ENCODE peak calls at places on chromosomes 13 and 19, in six cellular contexts. N is A549, F is fibroblast of mammary gland, A is OCI-LY7, D is SK-N-MC, V is heart right ventricle. Y is an unnamed sample.

GRCh38 chr13:112903071-112903577 is 65.9 kb upstream of the MCF2L start:
- DNase-seq in D (no peak), A (no peak), V (no peak), N (no peak), F (no peak), Y (no peak)

GRCh38 chr13:67120872-67121531 is 109.1 kb downstream of the PCDH9 start:
- DNase-seq in N (no peak), V (no peak), F (peak), D (no peak), A (no peak), Y (no peak)

GRCh38 chr19:5345895-5346386 is 5.3 kb upstream of the PTPRS start:
- DNase-seq in V (no peak), N (no peak), D (no peak), F (peak), A (no peak), Y (no peak)

GRCh38 chr19:14135355-14135754 is 1.0 kb downstream of the ASF1B start:
- DNase-seq in A (no peak), V (no peak), F (no peak), N (no peak), D (no peak), Y (no peak)

GRCh38 chr13:30618186-30618937 is 642 bp downstream of the USPL1 start:
- DNase-seq in N (no peak), A (peak), V (no peak), D (no peak), F (no peak), Y (peak)

GRCh38 chr13:75801388-75801787 is 165.3 kb downstream of the LMO7 start:
- DNase-seq in N (no peak), V (no peak), A (no peak), F (no peak), D (no peak), Y (no peak)

GRCh38 chr13:25687622-25688225 is 315.9 kb downstream of the ATP8A2 start:
- DNase-seq in N (no peak), A (no peak), F (no peak), D (no peak), V (peak), Y (no peak)

GRCh38 chr19:18131841-18132596 is 20.9 kb upstream of the PIK3R2 start:
- DNase-seq in A (no peak), D (no peak), F (no peak), V (no peak), N (no peak), Y (no peak)

GRCh38 chr13:71304861-71305260 is 562.1 kb downstream of the DACH1 start:
- DNase-seq in F (no peak), A (no peak), N (no peak), D (no peak), V (no peak), Y (no peak)

GRCh38 chr19:45136507-45137178 is 24.1 kb downstream of the NKPD1 start:
- DNase-seq in N (no peak), A (peak), F (no peak), D (no peak), V (no peak), Y (no peak)

GRCh38 chr13:73835138-73835721 is 299.0 kb downstream of the KLF12 start:
- DNase-seq in A (peak), D (peak), N (peak), V (no peak), F (peak), Y (no peak)

GRCh38 chr13:106424805-106425204 is 110.7 kb downstream of the EFNB2 start:
- DNase-seq in V (no peak), D (no peak), A (no peak), F (no peak), N (no peak), Y (no peak)

GRCh38 chr13:95740921-95741320 is 64.0 kb downstream of the DNAJC3 start:
- DNase-seq in F (no peak), V (no peak), A (no peak), D (no peak), N (no peak), Y (no peak)

GRCh38 chr13:93226623-93227279 is at the start of gene GPC6:
- DNase-seq in A (no peak), F (peak), V (no peak), N (no peak), D (peak), Y (no peak)

GRCh38 chr13:22749626-22750025 is 431.2 kb upstream of the SGCG start:
- DNase-seq in V (no peak), N (no peak), A (no peak), F (no peak), D (no peak), Y (no peak)

GRCh38 chr19:29539131-29539530 is 13.3 kb downstream of the VSTM2B start:
- DNase-seq in A (no peak), D (no peak), F (no peak), V (no peak), N (no peak), Y (no peak)

GRCh38 chr13:79547821-79548220 is 66.9 kb downstream of the NDFIP2 start:
- DNase-seq in V (no peak), F (no peak), A (no peak), D (no peak), N (no peak), Y (no peak)

GRCh38 chr13:31012285-31013024 is 80.0 kb downstream of the TEX26 start:
- DNase-seq in A (no peak), D (no peak), F (peak), N (peak), V (no peak), Y (no peak)

GRCh38 chr13:44181938-44182337 is 191.7 kb upstream of the SERP2 start:
- DNase-seq in D (no peak), A (no peak), N (no peak), F (no peak), V (no peak), Y (no peak)

GRCh38 chr13:97978661-97979450 is 25.4 kb downstream of the IPO5 start:
- DNase-seq in A (no peak), D (no peak), V (no peak), F (peak), N (no peak), Y (no peak)

GRCh38 chr19:3580156-3580955 is 4.9 kb upstream of the GIPC3 start:
- DNase-seq in N (no peak), D (no peak), A (no peak), V (no peak), F (peak), Y (no peak)

GRCh38 chr13:32187651-32188050 is 127.5 kb downstream of the ZAR1L start:
- DNase-seq in F (no peak), V (no peak), D (no peak), N (no peak), A (no peak), Y (no peak)

GRCh38 chr13:31090096-31090495 is 71.6 kb downstream of the HSPH1 start:
- DNase-seq in V (no peak), A (no peak), N (no peak), F (no peak), D (no peak), Y (no peak)

GRCh38 chr19:18460313-18460712 is 22.4 kb upstream of the ISYNA1 start:
- DNase-seq in A (no peak), F (peak), N (no peak), V (peak), D (no peak), Y (peak)

GRCh38 chr19:5828661-5829566 is 10.6 kb downstream of the FUT6 start:
- DNase-seq in F (no peak), N (no peak), D (no peak), V (peak), A (peak), Y (peak)

GRCh38 chr13:39815345-39816111 is 160.1 kb downstream of the COG6 start:
- DNase-seq in F (peak), N (no peak), V (no peak), D (no peak), A (no peak), Y (no peak)

GRCh38 chr19:50835103-50835784 is 1.9 kb upstream of the KLK15 start:
- DNase-seq in N (peak), F (no peak), V (no peak), A (no peak), D (no peak), Y (peak)

GRCh38 chr19:7263066-7263465 is 31.1 kb downstream of the INSR start:
- DNase-seq in F (no peak), V (no peak), D (no peak), A (no peak), N (no peak), Y (no peak)

GRCh38 chr13:113639661-113640262 is 18.2 kb downstream of the ATP4B start:
- DNase-seq in V (no peak), A (no peak), D (no peak), N (no peak), F (no peak), Y (peak)

DNA sequence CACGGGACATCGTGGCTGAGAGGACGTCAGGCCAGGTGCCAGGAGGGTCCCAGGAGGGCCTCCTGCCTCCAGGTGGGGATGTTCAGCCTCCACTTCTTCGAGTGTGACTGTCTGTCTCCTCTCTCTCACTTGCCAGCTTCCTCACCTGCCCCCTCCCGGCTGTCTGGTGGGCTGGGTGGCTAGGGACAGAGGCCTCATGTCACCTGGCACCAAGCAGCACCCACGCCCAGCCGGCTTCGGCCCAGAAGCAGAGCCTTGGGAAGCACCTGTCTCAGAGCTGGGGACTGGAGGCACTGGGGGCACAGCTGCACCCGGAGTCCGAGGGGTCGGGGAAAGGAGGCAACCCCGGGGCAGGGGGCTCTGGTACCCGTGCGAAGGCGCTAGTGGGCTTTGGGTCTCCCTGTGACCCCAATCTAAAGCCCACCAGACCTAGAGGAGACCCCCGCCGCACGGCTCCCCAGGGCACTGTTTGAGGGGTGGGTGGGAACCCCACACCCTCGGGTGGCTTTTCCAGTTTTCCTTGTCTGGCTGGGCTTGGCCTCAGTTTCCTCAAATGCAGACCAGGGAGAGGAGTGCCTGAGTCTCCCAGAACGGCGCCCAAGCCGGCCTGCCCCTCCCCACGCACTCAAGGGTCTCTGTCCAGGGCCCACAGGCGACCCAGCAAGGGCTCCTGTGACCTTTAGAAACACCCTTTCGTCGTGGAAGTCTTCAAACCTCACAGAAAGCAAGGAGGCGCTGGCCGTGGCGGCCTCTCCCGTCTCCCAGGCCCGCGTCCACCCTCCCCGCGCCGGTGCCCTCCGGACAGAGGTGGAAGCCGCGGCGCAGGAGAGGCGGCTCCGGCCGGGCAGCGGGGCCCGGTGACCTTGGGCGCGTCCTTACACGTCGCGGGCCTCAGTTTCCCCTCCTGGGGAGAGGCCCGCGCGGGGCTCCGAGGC is 656 bp upstream of the HCN2 start:
- DNase-seq in A (peak), F (no peak), V (peak), N (no peak), D (no peak), Y (no peak)
- H3K4me3 ChIP-seq in A (no peak), F (no peak), V (no peak), N (peak), D (peak), Y (no peak)

GRCh38 chr19:32831611-32832010 is 38.0 kb downstream of the SLC7A9 start:
- DNase-seq in N (no peak), D (no peak), A (no peak), F (no peak), V (no peak), Y (no peak)

GRCh38 chr19:32828643-32829344 is 40.8 kb downstream of the SLC7A9 start:
- DNase-seq in N (no peak), F (no peak), A (no peak), V (no peak), D (no peak), Y (no peak)

GRCh38 chr19:32828139-32828538 is 41.4 kb downstream of the SLC7A9 start:
- DNase-seq in A (no peak), F (no peak), D (no peak), N (no peak), V (no peak), Y (no peak)

GRCh38 chr19:32830231-32831014 is 39.1 kb downstream of the SLC7A9 start:
- DNase-seq in F (peak), D (no peak), N (no peak), V (no peak), A (no peak), Y (no peak)

DNA sequence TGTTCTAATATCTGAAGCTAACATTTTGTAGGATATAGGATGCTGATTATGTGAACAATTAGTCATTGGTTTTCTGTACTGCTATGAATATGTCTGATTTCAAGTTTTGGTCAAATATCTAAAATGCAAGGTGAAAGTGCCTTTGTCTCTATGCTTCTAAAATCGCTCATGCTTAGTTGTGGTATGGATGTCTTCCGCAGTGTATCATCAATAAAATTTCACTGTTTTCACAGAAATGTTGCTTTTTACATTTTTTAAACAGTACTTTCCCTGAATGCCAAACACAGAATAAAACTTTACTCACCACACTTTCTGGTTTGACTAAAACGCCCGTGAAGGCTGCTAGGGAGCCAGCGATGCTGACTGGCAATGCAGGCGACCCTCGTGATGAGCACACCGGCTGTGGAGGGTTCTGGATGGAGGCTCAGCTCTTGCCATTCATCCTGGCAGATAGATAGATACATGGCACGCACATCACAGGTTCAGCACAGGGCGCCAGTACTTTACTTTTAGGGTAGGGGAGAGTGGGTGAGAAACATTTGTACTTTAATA is 40.1 kb downstream of the SLC7A9 start:
- DNase-seq in F (no peak), N (no peak), D (no peak), A (no peak), V (no peak), Y (no peak)
- H3K4me3 ChIP-seq in F (no peak), N (no peak), D (no peak), A (no peak), V (no peak), Y (no peak)

GRCh38 chr19:46785054-46785979 is 3.1 kb downstream of the SLC1A5 start:
- DNase-seq in F (peak), N (no peak), V (no peak), A (peak), D (no peak), Y (no peak)

GRCh38 chr19:46784262-46785053 is 3.9 kb downstream of the SLC1A5 start:
- DNase-seq in F (peak), A (peak), D (peak), N (peak), V (peak), Y (peak)

GRCh38 chr19:46785980-46786235 is 2.5 kb downstream of the SLC1A5 start:
- DNase-seq in V (no peak), F (no peak), N (no peak), D (no peak), A (no peak), Y (no peak)

GRCh38 chr19:46782355-46783019 is 5.9 kb downstream of the SLC1A5 start:
- DNase-seq in D (no peak), F (no peak), A (no peak), V (no peak), N (no peak), Y (no peak)

DNA sequence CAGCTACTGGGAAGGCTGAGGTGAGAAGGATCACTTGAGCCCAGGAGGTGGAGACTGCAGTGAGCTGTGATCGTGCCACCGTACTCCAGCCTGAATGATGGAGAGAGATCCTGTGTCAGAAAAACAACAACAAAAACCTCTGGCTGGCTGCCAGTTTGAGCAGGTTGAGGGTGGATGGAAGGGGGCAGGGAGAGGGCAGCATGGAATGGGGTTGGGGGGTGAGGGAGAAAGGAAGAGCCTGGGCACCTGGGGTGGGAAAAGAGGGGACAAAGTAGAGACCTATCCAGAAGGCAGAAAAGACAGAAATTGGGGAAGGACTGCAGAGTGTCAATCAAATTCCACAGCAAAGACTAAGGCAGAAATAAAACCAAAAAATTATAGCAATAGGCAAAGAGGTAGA is 4.7 kb downstream of the SLC1A5 start:
- DNase-seq in D (no peak), F (no peak), A (no peak), N (no peak), V (no peak), Y (no peak)
- H3K4me3 ChIP-seq in D (peak), F (no peak), A (peak), N (peak), V (no peak), Y (no peak)

GRCh38 chr13:62512194-62513141 is 1096.8 kb upstream of the PCDH20 start:
- DNase-seq in A (peak), N (peak), F (peak), V (no peak), D (no peak), Y (peak)
- H3K4me3 ChIP-seq in A (no peak), N (no peak), F (no peak), V (no peak), D (no peak), Y (no peak)

GRCh38 chr19:48967346-48968178 is 2.5 kb downstream of the FTL start:
- DNase-seq in N (peak), D (no peak), A (no peak), F (peak), V (no peak), Y (peak)
- H3K4me3 ChIP-seq in N (peak), D (no peak), A (no peak), F (no peak), V (peak), Y (no peak)